ENCODE peak calls at places on chromosomes 12 and 14, in four cellular contexts. L is IMR-90, G is H1, C is H9. M is an unnamed sample.

GRCh38 chr14:76480426-76480825 is 104.5 kb downstream of the ESRRB start:
- DNase-seq in L (no peak), C (no peak), G (no peak), M (peak; percentile 80)

GRCh38 chr12:67909091-67909531 is 80.1 kb upstream of the IFNG-AS1 start:
- DNase-seq in L (peak; percentile 75), G (no peak), C (no peak), M (no peak)

GRCh38 chr14:84003316-84003715 is 1526.6 kb upstream of the FLRT2 start:
- DNase-seq in C (no peak), L (no peak), G (no peak), M (no peak)

GRCh38 chr12:1837541-1838206 is 17.3 kb downstream of the LRTM2 start:
- DNase-seq in G (no peak), L (peak; percentile 57), C (no peak), M (no peak)

GRCh38 chr14:53367631-53368030 is 214.5 kb upstream of the DDHD1 start:
- DNase-seq in G (no peak), C (no peak), L (peak; percentile 27), M (no peak)

GRCh38 chr14:29376251-29376650 is 551.4 kb downstream of the PRKD1 start:
- DNase-seq in C (no peak), L (no peak), G (no peak), M (no peak)

GRCh38 chr12:88960213-88960878 is 380.1 kb upstream of the KITLG start:
- DNase-seq in L (peak; percentile 49), C (no peak), G (no peak), M (no peak)

GRCh38 chr12:26279908-26280307 is 84.5 kb downstream of the SSPN start:
- DNase-seq in C (no peak), G (no peak), L (no peak), M (no peak)

GRCh38 chr14:104882325-104882973 is 17.4 kb downstream of the CEP170B start:
- DNase-seq in C (peak; percentile 96), G (peak; percentile 49), L (no peak), M (peak; percentile 74)

GRCh38 chr12:3922033-3922432 is 48.8 kb upstream of the PARP11 start:
- DNase-seq in L (no peak), C (no peak), G (no peak), M (no peak)

GRCh38 chr14:42980419-42980818 is 1373.7 kb downstream of the LRFN5 start:
- DNase-seq in C (no peak), G (peak; percentile 5), L (no peak), M (peak; percentile 53)
- H4K5ac ChIP-seq in C (no peak overlapping the region), G (no peak overlapping the region), L (no peak overlapping the region), M (no peak overlapping the region)

GRCh38 chr14:102943979-102944378 is 21.5 kb downstream of the AMN start:
- DNase-seq in G (no peak), C (no peak), L (no peak), M (no peak)
- H2BK5ac ChIP-seq in G (no peak overlapping the region), C (no peak overlapping the region), L (no peak overlapping the region), M (no peak overlapping the region)

DNA sequence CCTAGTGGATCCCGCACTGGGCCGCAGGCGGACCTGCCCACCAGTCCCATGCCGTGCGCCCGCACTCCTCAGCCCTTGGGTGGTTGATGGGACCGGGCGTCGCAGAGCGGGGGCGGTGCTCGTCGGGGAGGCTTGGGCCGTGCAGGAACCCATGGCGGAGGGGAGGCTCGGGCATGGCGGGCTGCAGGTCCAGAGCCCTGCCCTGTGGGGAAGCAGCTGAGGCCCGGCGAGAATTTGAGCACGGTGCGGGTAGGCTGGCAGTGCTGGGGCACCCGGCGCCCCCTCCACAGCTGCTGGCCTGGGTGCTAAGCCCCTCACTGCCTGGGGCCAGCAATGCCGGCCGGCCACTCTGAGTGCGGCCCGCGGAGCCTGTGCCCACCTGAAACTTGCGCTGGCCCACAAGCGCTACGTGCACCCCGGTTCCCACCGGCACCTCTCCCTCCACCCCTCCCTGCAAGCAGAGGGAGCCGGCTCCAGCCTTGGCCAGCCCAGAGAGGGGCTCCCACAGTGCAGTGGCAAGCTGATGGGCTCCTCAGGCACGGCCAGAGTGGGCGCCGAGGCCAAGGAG is 100.8 kb downstream of the PLEKHA5 start:
- DNase-seq in C (no peak), G (no peak), L (no peak), M (no peak)
- H4K5ac ChIP-seq in C (no peak overlapping the region), G (no peak overlapping the region), L (no peak overlapping the region), M (no peak overlapping the region)

GRCh38 chr12:107318554-107318803 is 225.1 kb upstream of the CRY1 start:
- DNase-seq in C (no peak), L (no peak), G (no peak), M (no peak)
- H2BK5ac ChIP-seq in C (no peak overlapping the region), L (no peak overlapping the region), G (no peak overlapping the region), M (no peak overlapping the region)